ENCODE peak calls at places on chromosome 12, in four cellular contexts. J is NB4, R is upper lobe of left lung, C is fibroblast of lung. V is an unnamed sample.

GRCh38 chr12:96780330-96780729 is 126.7 kb upstream of the NEDD1 start:
- DNase-seq in J (no peak), R (no peak), C (no peak), V (no peak)

GRCh38 chr12:105820407-105821140 is 318.2 kb downstream of the NUAK1 start:
- DNase-seq in J (peak), R (no peak), C (peak), V (no peak)

GRCh38 chr12:48356041-48356768 is 5.5 kb upstream of the ZNF641 start:
- DNase-seq in J (no peak), R (no peak), C (no peak), V (no peak)

GRCh38 chr12:727321-727720 is 25.1 kb upstream of the WNK1 start:
- DNase-seq in J (no peak), R (no peak), C (peak), V (no peak)

GRCh38 chr12:106309671-106310313 is 7.3 kb downstream of the TCP11L2 start:
- DNase-seq in J (no peak), R (no peak), C (peak), V (no peak)

GRCh38 chr12:130425698-130426245 is 88.1 kb downstream of the PIWIL1 start:
- DNase-seq in J (no peak), R (peak), C (no peak), V (no peak)

GRCh38 chr12:43766291-43766690 is 7.5 kb downstream of the IRAK4 start:
- DNase-seq in J (no peak), R (no peak), C (peak), V (no peak)

GRCh38 chr12:5171701-5172100 is 128.0 kb downstream of the KCNA5 start:
- DNase-seq in J (peak), R (no peak), C (peak), V (peak)

GRCh38 chr12:80033457-80033856 is 65.9 kb upstream of the OTOGL start:
- DNase-seq in J (no peak), R (no peak), C (peak), V (no peak)

GRCh38 chr12:31008961-31009840 is 64.5 kb upstream of the DDX11 start:
- DNase-seq in J (no peak), R (no peak), C (no peak), V (no peak)

GRCh38 chr12:31007636-31008175 is 66.0 kb upstream of the DDX11 start:
- DNase-seq in J (no peak), R (no peak), C (no peak), V (no peak)

GRCh38 chr12:31006416-31007152 is 67.1 kb upstream of the DDX11 start:
- DNase-seq in J (no peak), R (no peak), C (no peak), V (no peak)

GRCh38 chr12:31007153-31007495 is 66.5 kb upstream of the DDX11 start:
- DNase-seq in J (no peak), R (no peak), C (no peak), V (no peak)

GRCh38 chr12:31008241-31008711 is 65.4 kb upstream of the DDX11 start:
- DNase-seq in J (no peak), R (no peak), C (no peak), V (no peak)
- H3K4me3 ChIP-seq in J (no peak), R (no peak), C (no peak), V (no peak)

GRCh38 chr12:103839893-103840292 is 1.1 kb downstream of the NT5DC3 start:
- DNase-seq in J (no peak), R (no peak), C (no peak), V (no peak)
- TF ChIP-seq CTCF in J (no peak), R (no peak), C (no peak), V (no peak)

GRCh38 chr12:53223006-53223305 is 9.1 kb downstream of the RARG start:
- DNase-seq in J (no peak), R (no peak), C (no peak), V (peak)
- H3K4me3 ChIP-seq in J (no peak), R (no peak), C (no peak), V (no peak)

DNA sequence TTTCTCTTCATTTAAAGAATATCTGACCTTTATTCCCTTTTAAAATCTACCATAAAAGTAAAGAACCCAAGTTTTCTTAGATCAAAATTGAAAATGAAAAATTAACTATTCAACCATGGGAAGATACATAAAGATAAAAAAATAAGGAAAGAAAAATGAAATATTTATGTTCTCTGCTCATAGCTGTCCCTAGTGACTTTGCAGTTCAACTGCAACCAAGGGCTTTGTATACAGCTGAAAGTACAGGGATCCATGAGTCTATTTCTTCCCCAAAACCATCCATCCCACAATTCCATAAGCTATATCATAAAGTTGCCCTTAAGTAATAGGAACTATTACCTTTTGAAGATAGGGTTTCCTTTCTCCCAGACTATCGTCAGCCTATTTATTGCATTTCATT is 113.1 kb downstream of the ITPR2 start:
- DNase-seq in J (no peak), R (no peak), C (no peak), V (no peak)
- TF ChIP-seq CTCF in J (peak), R (no peak), C (peak), V (no peak)

GRCh38 chr12:104499207-104499606 is 42.5 kb downstream of the CHST11 start:
- DNase-seq in J (no peak), R (no peak), C (no peak), V (no peak)
- H3K4me3 ChIP-seq in J (no peak), R (no peak), C (no peak), V (no peak)

GRCh38 chr12:8771072-8771471 is 51.3 kb upstream of the A2ML1 start:
- DNase-seq in J (no peak), R (no peak), C (no peak), V (no peak)
- TF ChIP-seq CTCF in J (no peak), R (no peak), C (no peak), V (no peak)

V was measured in mucosa of descending colon.